ENCODE peak calls at places on chromosomes 4 and X, in seven cellular contexts. W, G, Z, V, D, F and U are unnamed samples.

GRCh38 chr4:172153694-172154093 is 340.5 kb downstream of the GALNTL6 start:
- DNase-seq in W (no peak), G (no peak), Z (no peak), V (no peak), D (no peak), F (no peak), U (no peak)

GRCh38 chr4:127965803-127966175 is 583 bp downstream of the ABHD18 start:
- DNase-seq in W (peak), G (no peak), Z (peak), V (peak), D (peak), F (peak), U (peak)

GRCh38 chrX:9329056-9329455 is 135.8 kb upstream of the TBL1X start:
- DNase-seq in W (no peak), G (no peak), Z (no peak), V (no peak), D (no peak), F (no peak), U (no peak)

GRCh38 chr4:118823471-118823870 is 12.5 kb downstream of the SEC24D start:
- DNase-seq in W (no peak), G (no peak), Z (no peak), V (no peak), D (no peak), F (peak), U (no peak)

GRCh38 chr4:123315617-123316016 is 81.0 kb upstream of the SPRY1 start:
- DNase-seq in W (no peak), G (no peak), Z (no peak), V (no peak), D (no peak), F (no peak), U (no peak)

GRCh38 chr4:100108869-100109268 is 81.4 kb downstream of the DDIT4L start:
- DNase-seq in W (no peak), G (no peak), Z (no peak), V (no peak), D (no peak), F (no peak), U (no peak)

GRCh38 chr4:101696276-101697010 is 94.1 kb upstream of the BANK1 start:
- DNase-seq in W (no peak), G (no peak), Z (no peak), V (no peak), D (no peak), F (peak), U (no peak)

GRCh38 chr4:48297447-48297846 is 27.8 kb upstream of the TEC start:
- DNase-seq in W (no peak), G (no peak), Z (no peak), V (no peak), D (no peak), F (no peak), U (no peak)

GRCh38 chr4:52376107-52376704 is 282.9 kb downstream of the USP46 start:
- DNase-seq in W (peak), G (peak), Z (no peak), V (peak), D (no peak), F (peak), U (peak)

GRCh38 chrX:20361890-20362262 is 95.2 kb upstream of the RPS6KA3 start:
- DNase-seq in W (peak), G (peak), Z (no peak), V (no peak), D (no peak), F (no peak), U (peak)

GRCh38 chr4:181330654-181331595 is 912.3 kb upstream of the TENM3 start:
- DNase-seq in W (no peak), G (no peak), Z (no peak), V (no peak), D (no peak), F (no peak), U (no peak)

GRCh38 chr4:92791876-92792490 is 488.2 kb downstream of the GRID2 start:
- DNase-seq in W (no peak), G (no peak), Z (no peak), V (no peak), D (no peak), F (no peak), U (no peak)